ENCODE peak calls at places on chromosomes 13 and 19, in four cellular contexts. P is NB4, Z is A549, H is stomach. K is an unnamed sample.

GRCh38 chr13:21371011-21371410 is 88.1 kb downstream of the ZDHHC20 start:
- DNase-seq in P (no peak), Z (no peak), H (no peak), K (no peak)

GRCh38 chr13:84118845-84119409 is 236.7 kb upstream of the SLITRK1 start:
- DNase-seq in P (no peak), Z (no peak), H (no peak), K (no peak)

GRCh38 chr19:591099-591958 is 1.6 kb downstream of the HCN2 start:
- DNase-seq in P (no peak), Z (no peak), H (no peak), K (peak)

GRCh38 chr13:71659427-71659826 is 207.6 kb downstream of the DACH1 start:
- DNase-seq in P (no peak), Z (no peak), H (no peak), K (no peak)

GRCh38 chr19:28482221-28482620 is 730.7 kb downstream of the UQCRFS1 start:
- DNase-seq in P (no peak), Z (no peak), H (no peak), K (no peak)

GRCh38 chr13:86870388-86870966 is 800.7 kb upstream of the SLITRK5 start:
- DNase-seq in P (peak), Z (no peak), H (no peak), K (peak)

GRCh38 chr19:8686549-8686948 is 12.0 kb downstream of the ACTL9 start:
- DNase-seq in P (no peak), Z (no peak), H (no peak), K (no peak)

GRCh38 chr19:10260141-10260584 is 8.1 kb downstream of the MRPL4 start:
- DNase-seq in P (peak), Z (no peak), H (peak), K (no peak)

GRCh38 chr19:41934849-41935374 is 6.7 kb upstream of the ERFL start:
- DNase-seq in P (peak), Z (peak), H (peak), K (peak)

GRCh38 chr19:18931316-18932162 is 9.5 kb downstream of the HOMER3 start:
- DNase-seq in P (no peak), Z (no peak), H (no peak), K (no peak)

GRCh38 chr13:78323848-78324247 is 279.5 kb downstream of the POU4F1 start:
- DNase-seq in P (no peak), Z (no peak), H (no peak), K (no peak)

GRCh38 chr19:12953456-12954149 is 3.4 kb downstream of the GADD45GIP1 start:
- DNase-seq in P (no peak), Z (no peak), H (no peak), K (no peak)
- TF ChIP-seq POLR2A in P (no peak), Z (no peak), H (no peak), K (no peak)

DNA sequence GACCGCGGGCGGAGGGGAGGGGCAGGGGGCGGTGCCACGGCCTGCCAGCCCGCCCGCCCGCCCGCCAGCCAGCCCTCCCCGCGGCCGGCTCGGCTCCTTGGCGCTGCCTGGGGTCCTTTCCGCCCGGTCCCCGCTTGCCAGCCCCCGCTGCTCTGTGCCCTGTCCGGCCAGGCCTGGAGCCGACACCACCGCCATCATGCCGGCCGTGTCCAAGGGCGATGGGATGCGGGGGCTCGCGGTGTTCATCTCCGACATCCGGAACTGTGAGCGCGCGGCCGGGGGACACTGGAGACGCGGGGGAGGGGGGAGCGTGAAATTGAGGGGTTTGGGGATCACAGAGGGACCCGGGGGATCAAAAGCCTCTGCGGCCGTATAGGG is at the start of gene AP2A1:
- DNase-seq in P (no peak), Z (no peak), H (no peak), K (no peak)
- TF ChIP-seq POLR2A in P (peak), Z (peak), H (no peak), K (no peak)

GRCh38 chr19:14073232-14073924 is 792 bp downstream of the MISP3 start:
- DNase-seq in P (peak), Z (no peak), H (peak), K (peak)

GRCh38 chr19:14073925-14074838 is 1.6 kb downstream of the MISP3 start:
- DNase-seq in P (no peak), Z (no peak), H (peak), K (peak)

GRCh38 chr19:14070268-14071050 is 2.1 kb upstream of the MISP3 start:
- DNase-seq in P (no peak), Z (no peak), H (no peak), K (no peak)

GRCh38 chr19:14078406-14078805 is 5.8 kb downstream of the MISP3 start:
- DNase-seq in P (no peak), Z (no peak), H (no peak), K (no peak)

GRCh38 chr19:14072535-14073231 is at the start of gene MISP3:
- DNase-seq in P (peak), Z (no peak), H (peak), K (peak)
- TF ChIP-seq POLR2A in P (no peak), Z (no peak), H (no peak), K (no peak)

GRCh38 chr13:100128838-100129237 is 39.9 kb downstream of the PCCA start:
- DNase-seq in P (peak), Z (no peak), H (no peak), K (no peak)
- TF ChIP-seq POLR2A in P (no peak), Z (no peak), H (no peak), K (no peak)

GRCh38 chr19:7533925-7534480 is 1.5 kb upstream of the PNPLA6 start:
- DNase-seq in P (peak), Z (peak), H (peak), K (peak)
- TF ChIP-seq POLR2A in P (no peak), Z (peak), H (no peak), K (peak)

DNA sequence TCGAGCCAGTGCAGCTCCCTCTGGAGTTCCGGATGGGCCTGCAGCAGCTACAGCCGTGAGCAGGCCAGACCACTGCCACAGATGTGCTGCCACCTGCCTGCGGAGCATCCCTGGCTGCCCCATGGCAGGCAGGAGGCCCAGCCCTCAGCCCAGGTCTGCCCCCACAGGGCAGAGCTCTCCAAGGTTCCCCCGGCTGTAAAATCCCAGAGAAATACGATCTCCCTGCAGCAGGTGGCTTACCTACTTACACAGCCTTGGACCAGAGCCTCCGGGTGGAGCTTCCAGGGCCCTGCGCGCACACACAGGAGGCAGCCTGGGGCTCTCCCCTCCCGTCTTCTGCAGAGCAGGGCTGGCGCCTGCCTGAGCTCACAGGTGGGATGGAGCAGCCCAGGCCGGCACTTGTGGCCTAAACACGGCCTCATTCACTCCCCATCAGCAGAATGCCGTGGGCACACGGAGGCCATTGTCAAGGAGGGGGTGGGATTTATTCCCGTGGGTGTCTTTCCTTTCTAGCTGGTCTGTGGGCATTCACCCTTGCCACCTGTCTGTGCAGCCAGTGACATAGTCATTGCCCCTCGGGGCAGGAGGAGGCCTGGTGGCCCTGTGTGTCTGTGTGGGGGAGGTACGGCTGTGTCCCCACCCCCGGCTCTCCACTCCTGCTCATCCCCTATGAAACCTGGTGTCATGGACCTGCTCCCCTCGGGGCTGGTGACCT is 118.0 kb downstream of the KDM4B start:
- DNase-seq in P (no peak), Z (peak), H (no peak), K (no peak)
- TF ChIP-seq POLR2A in P (no peak), Z (no peak), H (no peak), K (no peak)

GRCh38 chr19:52451241-52451640 is 2.1 kb upstream of the ZNF578 start:
- DNase-seq in P (no peak), Z (no peak), H (no peak), K (no peak)

GRCh38 chr19:52453324-52454094 is at the start of gene ZNF578:
- DNase-seq in P (no peak), Z (no peak), H (peak), K (no peak)
- TF ChIP-seq POLR2A in P (no peak), Z (no peak), H (no peak), K (no peak)

GRCh38 chr19:16586477-16586871 is 14.3 kb upstream of the SLC35E1 start:
- DNase-seq in P (no peak), Z (no peak), H (no peak), K (no peak)

GRCh38 chr19:16584825-16585801 is 12.9 kb upstream of the SLC35E1 start:
- DNase-seq in P (peak), Z (no peak), H (no peak), K (no peak)

GRCh38 chr19:16588089-16588823 is 16.0 kb upstream of the SLC35E1 start:
- DNase-seq in P (peak), Z (no peak), H (no peak), K (peak)

GRCh38 chr19:16587031-16588023 is 15.1 kb upstream of the SLC35E1 start:
- DNase-seq in P (peak), Z (no peak), H (no peak), K (no peak)

DNA sequence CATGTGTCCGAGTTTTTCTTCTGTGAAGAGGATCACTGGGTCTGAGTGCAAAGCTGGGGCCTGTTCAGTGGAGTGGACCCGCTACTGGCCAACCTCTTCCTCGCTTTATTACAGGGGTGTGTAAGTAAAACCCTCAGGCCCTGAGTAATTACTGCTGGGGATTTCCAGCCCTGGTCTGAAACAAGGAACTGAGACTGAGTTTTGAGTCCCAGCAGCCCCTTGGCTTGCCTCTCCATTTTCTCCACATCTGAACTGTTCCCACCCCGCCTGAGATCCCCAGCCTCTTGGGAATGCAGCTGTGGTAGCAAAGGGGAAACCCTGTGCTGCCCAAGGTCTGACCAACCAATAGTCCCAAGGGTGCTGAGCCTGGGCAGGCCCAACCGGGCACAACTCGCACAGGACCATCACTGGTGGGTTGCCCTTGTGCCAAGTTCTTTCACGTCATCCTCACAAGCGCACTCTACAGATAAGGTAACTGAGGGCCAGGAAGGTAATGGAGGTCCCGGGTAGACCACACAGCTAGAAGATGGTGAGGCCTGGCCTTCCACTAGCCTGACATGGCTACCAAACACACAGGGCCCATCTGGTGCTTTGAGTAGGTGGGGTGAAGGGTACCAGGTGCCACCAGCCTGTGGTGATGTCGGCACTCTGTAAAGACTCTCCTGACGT is 13.7 kb upstream of the SLC35E1 start:
- DNase-seq in P (peak), Z (no peak), H (no peak), K (no peak)
- TF ChIP-seq POLR2A in P (no peak), Z (no peak), H (no peak), K (no peak)

GRCh38 chr19:40348125-40348913 is at the start of the genes C19orf47 and PLD3:
- DNase-seq in P (peak), Z (peak), H (peak), K (peak)
- TF ChIP-seq POLR2A in P (peak), Z (peak), H (peak), K (peak)

K was measured in erythroblast.